ENCODE peak calls at places on chromosomes 2 and 18, in six cellular contexts. One of them, this sample, is unnamed.

GRCh38 chr2:65350714-65351113 is 81.7 kb downstream of the SPRED2 start:
- DNase-seq in AG08395: peak
- DNase-seq in iPS-NIHi11: peak
- DNase-seq in dorsolateral prefrontal cortex: no peak
- DNase-seq in ELF-1: peak
- DNase-seq in neural progenitor cell: peak
- DNase-seq in this sample: no peak

GRCh38 chr18:75178376-75178775 is 30.6 kb downstream of the PTGR3 start:
- DNase-seq in AG08395: no peak
- DNase-seq in iPS-NIHi11: no peak
- DNase-seq in dorsolateral prefrontal cortex: no peak
- DNase-seq in ELF-1: no peak
- DNase-seq in neural progenitor cell: no peak
- DNase-seq in this sample: no peak

GRCh38 chr18:41966943-41967342 is 11.9 kb downstream of the PIK3C3 start:
- DNase-seq in AG08395: no peak
- DNase-seq in iPS-NIHi11: no peak
- DNase-seq in dorsolateral prefrontal cortex: no peak
- DNase-seq in ELF-1: no peak
- DNase-seq in neural progenitor cell: no peak
- DNase-seq in this sample: no peak

GRCh38 chr18:63520053-63520452 is 22.1 kb upstream of the SERPINB12 start:
- DNase-seq in AG08395: no peak
- DNase-seq in iPS-NIHi11: no peak
- DNase-seq in dorsolateral prefrontal cortex: no peak
- DNase-seq in ELF-1: no peak
- DNase-seq in neural progenitor cell: no peak
- DNase-seq in this sample: no peak

GRCh38 chr2:16666453-16666801 is 793 bp upstream of the CYRIA start:
- DNase-seq in AG08395: no peak
- DNase-seq in iPS-NIHi11: no peak
- DNase-seq in dorsolateral prefrontal cortex: no peak
- DNase-seq in ELF-1: no peak
- DNase-seq in neural progenitor cell: no peak
- DNase-seq in this sample: peak

GRCh38 chr18:77702686-77703085 is 453.0 kb downstream of the GALR1 start:
- DNase-seq in AG08395: no peak
- DNase-seq in iPS-NIHi11: peak
- DNase-seq in dorsolateral prefrontal cortex: no peak
- DNase-seq in ELF-1: no peak
- DNase-seq in neural progenitor cell: peak
- DNase-seq in this sample: no peak

GRCh38 chr2:30161929-30162328 is 15.1 kb downstream of the YPEL5 start:
- DNase-seq in AG08395: no peak
- DNase-seq in iPS-NIHi11: no peak
- DNase-seq in dorsolateral prefrontal cortex: no peak
- DNase-seq in ELF-1: no peak
- DNase-seq in neural progenitor cell: no peak
- DNase-seq in this sample: no peak

GRCh38 chr2:42523341-42523740 is 29.6 kb upstream of the KCNG3 start:
- DNase-seq in AG08395: no peak
- DNase-seq in iPS-NIHi11: peak
- DNase-seq in dorsolateral prefrontal cortex: no peak
- DNase-seq in ELF-1: peak
- DNase-seq in neural progenitor cell: peak
- DNase-seq in this sample: no peak

GRCh38 chr2:197239434-197239833 is 71.1 kb downstream of the ANKRD44 start:
- DNase-seq in AG08395: no peak
- DNase-seq in iPS-NIHi11: no peak
- DNase-seq in dorsolateral prefrontal cortex: no peak
- DNase-seq in ELF-1: no peak
- DNase-seq in neural progenitor cell: no peak
- DNase-seq in this sample: no peak

GRCh38 chr2:225337183-225337582 is 62.3 kb upstream of the NYAP2 start:
- DNase-seq in AG08395: no peak
- DNase-seq in iPS-NIHi11: no peak
- DNase-seq in dorsolateral prefrontal cortex: no peak
- DNase-seq in ELF-1: peak
- DNase-seq in neural progenitor cell: peak
- DNase-seq in this sample: peak

GRCh38 chr2:166031054-166031453 is 77.5 kb upstream of the TTC21B start:
- DNase-seq in AG08395: no peak
- DNase-seq in iPS-NIHi11: no peak
- DNase-seq in dorsolateral prefrontal cortex: no peak
- DNase-seq in ELF-1: no peak
- DNase-seq in neural progenitor cell: no peak
- DNase-seq in this sample: peak

GRCh38 chr2:120912101-120912985 is 176.7 kb downstream of the GLI2 start:
- DNase-seq in AG08395: peak
- DNase-seq in iPS-NIHi11: no peak
- DNase-seq in dorsolateral prefrontal cortex: no peak
- DNase-seq in ELF-1: no peak
- DNase-seq in neural progenitor cell: no peak
- DNase-seq in this sample: no peak